ENCODE peak calls at places on chromosomes 2 and 18, in seven cellular contexts. W, V, S, P, D, E and M are unnamed samples.

GRCh38 chr2:189836644-189837043 is 52.4 kb downstream of the PMS1 start:
- DNase-seq in W (peak; percentile 90), V (no peak), S (no peak), P (no peak), D (peak; percentile 91), E (no peak), M (peak; percentile 11)

GRCh38 chr18:74066018-74066417 is 81.6 kb downstream of the FBXO15 start:
- DNase-seq in W (no peak), V (no peak), S (no peak), P (no peak), D (no peak), E (no peak), M (peak; percentile 39)

GRCh38 chr2:23410596-23410995 is 25.6 kb downstream of the KLHL29 start:
- DNase-seq in W (peak; percentile 92), V (no peak), S (no peak), P (no peak), D (peak; percentile 59), E (no peak), M (no peak)

GRCh38 chr2:152740743-152741328 is 22.4 kb downstream of the ARL6IP6 start:
- DNase-seq in W (peak; percentile 74), V (no peak), S (no peak), P (no peak), D (peak; percentile 72), E (peak; percentile 78), M (peak; percentile 63)

GRCh38 chr2:40344364-40344763 is 107.5 kb downstream of the SLC8A1 start:
- DNase-seq in W (peak; percentile 60), V (no peak), S (no peak), P (no peak), D (peak; percentile 77), E (no peak), M (no peak)

GRCh38 chr2:150888337-150888736 is 373.3 kb downstream of the RBM43 start:
- DNase-seq in W (peak; percentile 17), V (no peak), S (no peak), P (no peak), D (peak; percentile 72), E (no peak), M (no peak)

GRCh38 chr2:100730290-100730868 is 89.6 kb upstream of the NPAS2 start:
- DNase-seq in W (peak; percentile 78), V (no peak), S (peak; percentile 72), P (peak; percentile 43), D (peak; percentile 77), E (peak; percentile 83), M (peak; percentile 81)

GRCh38 chr18:46264255-46264654 is 160.1 kb downstream of the HAUS1 start:
- DNase-seq in W (peak; percentile 91), V (peak; percentile 42), S (no peak), P (no peak), D (no peak), E (peak; percentile 94), M (peak; percentile 95)

GRCh38 chr2:60463249-60463648 is 90.2 kb downstream of the BCL11A start:
- DNase-seq in W (no peak), V (no peak), S (no peak), P (no peak), D (peak; percentile 48), E (no peak), M (no peak)

GRCh38 chr18:58484989-58485962 is 143.6 kb downstream of the ALPK2 start:
- DNase-seq in W (no peak), V (peak; percentile 20), S (peak; percentile 54), P (no peak), D (no peak), E (peak; percentile 54), M (peak; percentile 58)

GRCh38 chr18:35049111-35050003 is 8.1 kb downstream of the MAPRE2 start:
- DNase-seq in W (no peak), V (no peak), S (no peak), P (no peak), D (no peak), E (no peak), M (no peak)

GRCh38 chr2:219465659-219466561 is 31.3 kb downstream of the SPEG start:
- DNase-seq in W (no peak), V (no peak), S (no peak), P (no peak), D (no peak), E (no peak), M (no peak)

GRCh38 chr2:175418224-175418843 is 236.8 kb upstream of the ATP5MC3 start:
- DNase-seq in W (no peak), V (no peak), S (no peak), P (no peak), D (no peak), E (no peak), M (peak; percentile 48)

GRCh38 chr2:127410871-127411396 is 7.3 kb upstream of the PROC start:
- DNase-seq in W (peak; percentile 79), V (no peak), S (no peak), P (no peak), D (peak; percentile 56), E (no peak), M (no peak)

GRCh38 chr2:127413200-127413599 is 5.0 kb upstream of the PROC start:
- DNase-seq in W (no peak), V (no peak), S (no peak), P (no peak), D (no peak), E (no peak), M (no peak)

GRCh38 chr2:127413782-127414743 is 4.2 kb upstream of the PROC start:
- DNase-seq in W (peak; percentile 76), V (no peak), S (no peak), P (no peak), D (peak; percentile 78), E (no peak), M (no peak)

GRCh38 chr2:127408807-127409099 is 9.5 kb upstream of the PROC start:
- DNase-seq in W (no peak), V (no peak), S (no peak), P (no peak), D (no peak), E (no peak), M (no peak)

DNA sequence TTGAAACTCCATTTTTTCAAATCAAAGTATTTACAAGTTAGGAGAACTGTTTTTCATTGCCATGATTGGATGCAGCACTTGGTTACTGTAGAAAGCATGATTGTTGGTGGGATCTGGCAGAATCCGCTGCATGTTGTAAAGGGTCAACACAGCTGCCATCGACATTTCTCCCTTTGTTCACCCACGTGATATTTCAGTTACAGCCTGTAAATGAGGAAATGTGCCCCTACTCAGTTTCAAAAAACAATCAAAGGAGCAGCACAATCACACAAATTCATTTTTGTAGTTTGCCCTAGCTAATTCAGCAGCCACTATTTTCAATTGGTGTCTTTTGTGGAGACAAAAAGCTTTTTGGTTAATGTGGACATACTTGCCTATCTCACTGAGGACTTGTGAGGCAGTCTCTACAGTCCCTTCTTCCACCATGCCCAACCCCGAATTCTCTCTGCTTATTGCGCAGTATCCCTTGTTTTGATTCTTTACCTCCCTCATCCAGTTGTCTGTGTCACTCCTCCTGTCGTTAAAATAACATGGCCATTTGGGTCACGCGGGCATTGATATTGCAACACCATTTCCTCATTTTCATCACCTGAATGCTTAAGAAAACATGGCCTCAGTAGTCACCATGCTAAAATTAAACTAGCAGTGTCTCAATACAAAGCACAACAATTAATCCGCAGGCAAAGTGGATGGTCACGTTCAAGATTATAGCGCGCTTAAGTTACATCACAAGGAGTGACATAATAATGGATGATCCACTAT is 6.4 kb upstream of the PROC start:
- DNase-seq in W (no peak), V (no peak), S (no peak), P (no peak), D (no peak), E (peak; percentile 62), M (no peak)
- H4K8ac ChIP-seq in W (no peak overlapping the region), V (no peak overlapping the region), S (no peak overlapping the region), P (no peak overlapping the region), D (peak overlapping the region; percentile 44), E (no peak overlapping the region), M (no peak overlapping the region)

DNA sequence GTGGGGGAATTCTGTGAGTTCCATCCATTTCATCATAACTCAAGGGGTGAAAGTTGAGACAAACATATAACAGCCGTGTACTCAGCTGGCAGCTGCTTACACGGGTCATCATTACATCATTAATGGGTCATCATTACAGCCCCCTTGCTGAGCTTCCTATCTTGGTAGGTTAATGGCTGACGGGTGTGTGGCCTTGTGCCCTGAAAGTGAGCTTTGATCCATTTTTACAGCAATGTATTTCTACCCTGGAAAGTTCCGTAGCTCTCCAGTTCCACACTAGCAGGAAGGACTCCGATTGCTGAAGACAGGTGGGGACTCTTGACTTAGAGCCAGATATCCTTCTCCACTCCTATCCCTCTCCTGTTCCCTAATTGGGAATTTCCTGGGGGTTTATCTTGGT is 105.2 kb upstream of the DLX2 start:
- DNase-seq in W (no peak), V (no peak), S (no peak), P (no peak), D (peak; percentile 80), E (peak; percentile 14), M (no peak)
- H3K27ac ChIP-seq in W (no peak overlapping the region), V (no peak overlapping the region), S (no peak overlapping the region), P (no peak overlapping the region), D (no peak overlapping the region), E (no peak overlapping the region), M (no peak overlapping the region)

GRCh38 chr2:234536218-234536989 is 39.5 kb upstream of the ARL4C start:
- DNase-seq in W (no peak), V (no peak), S (no peak), P (no peak), D (no peak), E (no peak), M (no peak)

GRCh38 chr2:234533631-234534030 is 36.8 kb upstream of the ARL4C start:
- DNase-seq in W (no peak), V (no peak), S (no peak), P (no peak), D (no peak), E (no peak), M (no peak)

GRCh38 chr2:234535359-234535758 is 38.5 kb upstream of the ARL4C start:
- DNase-seq in W (no peak), V (no peak), S (no peak), P (no peak), D (no peak), E (no peak), M (no peak)

GRCh38 chr2:234534515-234534914 is 37.6 kb upstream of the ARL4C start:
- DNase-seq in W (no peak), V (no peak), S (no peak), P (no peak), D (no peak), E (no peak), M (no peak)

GRCh38 chr2:234537929-234538328 is 41.0 kb upstream of the ARL4C start:
- DNase-seq in W (no peak), V (no peak), S (no peak), P (no peak), D (no peak), E (no peak), M (no peak)
- H4K8ac ChIP-seq in W (no peak overlapping the region), V (no peak overlapping the region), S (no peak overlapping the region), P (no peak overlapping the region), D (no peak overlapping the region), E (no peak overlapping the region), M (no peak overlapping the region)

DNA sequence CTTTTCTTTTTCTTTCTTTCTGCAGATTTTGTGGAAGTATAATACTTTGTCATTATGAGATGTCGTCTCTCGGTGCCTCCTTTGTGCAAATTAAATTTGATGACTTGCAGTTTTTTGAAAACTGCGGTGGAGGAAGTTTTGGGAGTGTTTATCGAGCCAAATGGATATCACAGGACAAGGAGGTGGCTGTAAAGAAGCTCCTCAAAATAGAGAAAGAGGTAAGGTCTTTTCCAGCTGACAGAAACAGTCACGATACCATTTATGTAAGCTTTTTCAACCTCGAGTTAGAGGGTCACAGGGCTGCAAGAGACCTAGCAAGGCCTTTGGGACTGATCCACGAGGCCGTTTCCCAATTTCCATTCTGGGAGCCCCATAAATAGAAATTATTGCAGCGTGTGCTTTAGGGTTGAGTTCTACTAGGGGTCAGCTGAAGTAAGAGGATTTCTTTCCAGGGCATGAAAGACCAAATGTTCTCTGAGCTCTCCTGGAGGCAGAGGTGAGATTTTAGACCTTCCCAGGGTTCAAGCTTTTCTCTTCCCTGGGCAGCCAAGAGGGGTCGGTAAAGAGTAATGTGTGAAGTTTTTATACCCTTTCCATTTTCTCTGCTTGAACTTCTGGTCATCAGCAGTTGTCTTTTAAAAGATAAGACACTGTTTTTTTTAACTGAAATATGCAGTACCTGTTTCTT is 15.5 kb downstream of the MAP3K20 start:
- DNase-seq in W (no peak), V (no peak), S (peak; percentile 34), P (no peak), D (no peak), E (no peak), M (peak; percentile 27)
- H3K27ac ChIP-seq in W (peak overlapping the region; percentile 20), V (no peak overlapping the region), S (no peak overlapping the region), P (no peak overlapping the region), D (peak overlapping the region; percentile 69), E (no peak overlapping the region), M (no peak overlapping the region)